ENCODE peak calls at places on chromosomes 3 and 15, in four cellular contexts. R, G, Q and I are unnamed samples.

GRCh38 chr3:129626744-129627349 is 20.4 kb upstream of the PLXND1 start:
- DNase-seq in Q (peak), G (peak), R (peak), I (peak)

GRCh38 chr3:134308350-134308891 is 57.8 kb upstream of the RYK start:
- DNase-seq in Q (peak), G (peak), R (peak), I (peak)

GRCh38 chr15:76863123-76863522 is 42.0 kb downstream of the SCAPER start:
- DNase-seq in Q (no peak), R (no peak), G (no peak), I (no peak)

GRCh38 chr15:99305761-99306505 is 54.7 kb downstream of the LRRC28 start:
- DNase-seq in R (no peak), G (peak), Q (no peak), I (peak)

GRCh38 chr15:48415036-48415886 is 84.0 kb downstream of the DUT start:
- DNase-seq in R (no peak), G (peak), Q (no peak), I (no peak)

GRCh38 chr3:172550347-172550943 is 27.2 kb upstream of the TNFSF10 start:
- DNase-seq in R (no peak), Q (no peak), G (no peak), I (no peak)

GRCh38 chr3:197795200-197795599 is 4.1 kb downstream of the LRCH3 start:
- DNase-seq in Q (no peak), R (no peak), G (peak), I (no peak)

GRCh38 chr15:96053039-96054021 is 277.2 kb upstream of the NR2F2 start:
- DNase-seq in Q (peak), R (peak), G (peak), I (peak)

GRCh38 chr3:85572426-85572825 is 613.6 kb downstream of the CADM2 start:
- DNase-seq in R (no peak), Q (no peak), G (no peak), I (no peak)

GRCh38 chr3:45224824-45225464 is 1.1 kb downstream of the TMEM158 start:
- DNase-seq in R (peak), G (peak), Q (peak), I (peak)

GRCh38 chr3:98991393-98991792 is 89.9 kb upstream of the DCBLD2 start:
- DNase-seq in G (no peak), Q (no peak), R (no peak), I (no peak)

GRCh38 chr3:188490416-188490815 is 336.5 kb downstream of the LPP start:
- DNase-seq in G (no peak), R (no peak), Q (no peak), I (no peak)
- TF ChIP-seq JUND in G (no peak), R (no peak), Q (no peak), I (no peak)

DNA sequence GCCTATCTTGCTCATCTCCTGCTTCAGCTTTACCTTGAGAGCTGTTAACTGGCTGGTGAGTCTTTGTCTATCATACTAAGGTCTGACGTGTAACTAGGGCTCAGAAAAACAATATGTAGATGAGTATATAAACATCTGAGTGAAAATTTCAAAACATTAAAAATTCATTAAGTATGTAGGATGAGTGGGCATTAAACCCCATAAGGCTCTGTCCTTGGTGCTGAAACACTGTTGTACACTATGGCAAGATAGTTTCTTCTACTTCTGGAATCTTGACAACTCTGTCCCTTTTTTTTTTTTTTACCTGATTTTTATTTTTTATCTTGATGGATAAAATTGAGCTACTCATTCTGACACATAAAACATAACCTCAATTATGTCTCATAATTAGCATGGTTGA is 54.4 kb downstream of the DGKG start:
- DNase-seq in R (no peak), Q (no peak), G (peak), I (peak)
- TF ChIP-seq JUND in R (no peak), Q (no peak), G (no peak), I (no peak)

GRCh38 chr3:53948174-53948573 is 56.5 kb upstream of the SELENOK start:
- DNase-seq in Q (no peak), G (no peak), R (no peak), I (no peak)

GRCh38 chr3:53944019-53944418 is 52.4 kb upstream of the SELENOK start:
- DNase-seq in R (no peak), Q (no peak), G (no peak), I (no peak)

DNA sequence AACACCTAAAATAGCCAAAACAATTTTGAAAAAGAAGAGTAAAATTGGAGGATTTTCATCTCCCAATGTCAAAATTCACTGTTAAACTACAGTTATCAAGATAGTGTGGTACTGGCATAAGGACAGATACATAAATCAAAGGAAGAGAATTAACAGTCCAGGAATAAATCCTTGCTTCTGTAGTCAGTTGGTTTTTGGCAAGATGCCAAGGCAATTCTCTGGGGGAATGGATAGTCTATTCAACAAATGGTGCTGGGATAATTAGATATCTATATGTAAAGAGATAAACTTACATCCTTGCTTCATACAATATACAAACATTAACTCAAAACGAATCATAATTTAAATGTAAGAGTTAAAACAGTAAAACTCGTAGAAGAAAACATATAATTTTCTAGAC is 57.9 kb upstream of the SELENOK start:
- DNase-seq in Q (no peak), G (no peak), R (peak), I (no peak)
- TF ChIP-seq JUND in Q (no peak), G (no peak), R (no peak), I (no peak)

GRCh38 chr15:49637857-49638256 is 17.0 kb downstream of the DTWD1 start:
- DNase-seq in G (no peak), R (no peak), Q (no peak), I (no peak)
- TF ChIP-seq JUND in G (no peak), R (no peak), Q (no peak), I (no peak)

DNA sequence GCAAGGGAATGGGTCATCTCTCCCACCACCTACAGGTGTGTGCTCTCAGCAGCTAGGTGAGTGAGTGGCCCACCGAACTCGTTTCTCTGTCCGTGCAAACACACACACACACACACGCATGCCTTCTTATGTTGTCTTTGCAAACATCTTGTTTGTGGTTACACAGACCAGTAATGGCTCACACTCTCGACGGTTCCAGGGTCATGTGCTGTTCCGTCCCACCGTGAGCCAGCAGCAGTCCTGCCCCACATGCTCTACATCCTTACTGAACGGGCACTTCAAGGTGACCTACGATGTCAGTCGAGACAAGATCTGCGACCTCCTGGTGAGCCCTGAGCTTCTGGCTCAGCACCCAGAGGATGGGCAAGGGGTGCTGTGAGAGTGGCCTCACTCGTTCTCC is 4.3 kb downstream of the ITIH1 start:
- DNase-seq in R (no peak), Q (no peak), G (no peak), I (peak)
- TF ChIP-seq JUND in R (no peak), Q (no peak), G (no peak), I (no peak)

GRCh38 chr15:66484539-66485112 is 12.9 kb downstream of the SNAPC5 start:
- DNase-seq in G (no peak), Q (no peak), R (no peak), I (no peak)
- TF ChIP-seq JUND in G (no peak), Q (no peak), R (no peak), I (no peak)

DNA sequence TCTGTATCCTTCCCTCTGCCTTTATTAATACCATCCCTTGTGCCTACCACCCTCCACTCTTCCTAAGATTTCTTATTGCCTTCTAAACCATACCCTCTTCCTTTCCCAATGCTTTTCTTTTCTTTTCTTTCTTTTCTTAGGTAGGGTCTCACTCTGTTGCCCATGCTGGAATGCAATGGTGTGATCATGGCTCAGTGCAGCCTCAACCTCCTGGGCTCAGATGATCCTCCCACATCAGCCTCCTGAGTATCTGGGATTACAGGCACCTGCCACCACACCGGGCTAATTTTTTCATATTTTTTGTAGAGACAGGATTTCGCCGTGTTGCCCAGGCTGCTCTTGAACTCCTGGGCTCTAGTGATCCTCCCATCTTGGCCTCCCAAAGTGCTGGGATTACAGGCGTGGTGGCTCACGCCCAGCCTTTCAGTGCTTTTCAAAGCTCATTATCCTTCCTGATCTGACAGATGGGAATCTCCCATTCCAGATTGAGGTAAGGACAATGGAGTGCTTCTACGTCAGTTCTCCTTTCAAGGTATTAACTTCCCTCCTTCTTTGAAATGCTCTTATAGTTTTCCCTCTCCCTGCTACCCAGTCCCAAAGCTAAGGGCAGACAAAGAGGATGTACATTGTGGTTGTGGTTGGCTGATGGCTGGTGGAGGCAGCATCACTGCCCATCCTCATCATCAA is 14.6 kb downstream of the ANXA2 start:
- DNase-seq in Q (no peak), R (no peak), G (no peak), I (no peak)
- TF ChIP-seq JUND in Q (no peak), R (no peak), G (no peak), I (no peak)